ENCODE peak calls at places on chromosomes 11 and 22, in five cellular contexts. Y is stimulated activated CD8-positive, alpha-beta memory T cell treated with anti-CD3 and anti-CD28 coated beads, Interleukin-12 subunit alpha, Interleukin-12 subunit beta, amount 100 ng/mL, for 4 hours; Q is CD4-positive, alpha-beta T cell; I is activated naive CD4-positive, alpha-beta T cell; A is activated CD8-positive, alpha-beta memory T cell treated with anti-CD3 and anti-CD28 coated beads for 4 hours. D is an unnamed sample.

GRCh38 chr22:47615051-47615450 is 852.6 kb downstream of the TBC1D22A start:
- DNase-seq in A (no peak), Q (no peak), I (no peak), Y (no peak), D (no peak)

GRCh38 chr11:68992743-68993255 is 12.0 kb upstream of the MRGPRD start:
- DNase-seq in I (no peak), A (no peak), Y (no peak), Q (no peak), D (no peak)

GRCh38 chr11:73875840-73876239 is 806 bp downstream of the COA4 start:
- DNase-seq in I (no peak), Y (no peak), Q (no peak), A (no peak), D (peak)

GRCh38 chr11:23769214-23769613 is 727.6 kb upstream of the LUZP2 start:
- DNase-seq in I (no peak), Y (no peak), A (no peak), Q (no peak), D (no peak)

GRCh38 chr11:65378208-65378927 is 4.1 kb downstream of the SLC25A45 start:
- DNase-seq in Y (no peak), A (no peak), Q (no peak), I (no peak), D (no peak)

GRCh38 chr11:35402751-35403454 is 16.5 kb downstream of the SLC1A2 start:
- DNase-seq in I (no peak), A (no peak), Y (no peak), Q (no peak), D (no peak)

GRCh38 chr22:47987885-47988515 is 1225.5 kb downstream of the TBC1D22A start:
- DNase-seq in Q (no peak), A (no peak), Y (no peak), I (no peak), D (no peak)

GRCh38 chr11:35598254-35599125 is 19.8 kb upstream of the FJX1 start:
- DNase-seq in Q (no peak), A (no peak), Y (no peak), I (no peak), D (no peak)

GRCh38 chr11:117633186-117633585 is 163.8 kb downstream of the DSCAML1 start:
- DNase-seq in A (no peak), Q (no peak), Y (no peak), I (no peak), D (no peak)

GRCh38 chr11:68266121-68266891 is 5.5 kb downstream of the C11orf24 start:
- DNase-seq in A (no peak), Y (no peak), I (no peak), Q (no peak), D (no peak)

GRCh38 chr11:75272821-75273301 is 32.3 kb downstream of the TPBGL start:
- DNase-seq in A (no peak), Q (no peak), I (no peak), Y (no peak), D (no peak)

GRCh38 chr11:42065199-42065598 is 605.7 kb upstream of the LRRC4C start:
- DNase-seq in Q (no peak), A (no peak), I (no peak), Y (no peak), D (no peak)

GRCh38 chr11:123054301-123055065 is 7.5 kb downstream of the HSPA8 start:
- DNase-seq in I (no peak), Q (no peak), A (no peak), Y (no peak), D (no peak)

GRCh38 chr22:19120829-19121630 is 1.2 kb downstream of the DGCR2 start:
- DNase-seq in Q (peak), A (no peak), Y (no peak), I (no peak), D (no peak)

GRCh38 chr22:49301398-49302149 is 526.1 kb downstream of the BRD1 start:
- DNase-seq in Y (no peak), A (no peak), Q (no peak), I (no peak), D (no peak)

GRCh38 chr11:129268371-129268770 is 76.2 kb upstream of the ARHGAP32 start:
- DNase-seq in Y (no peak), I (no peak), A (no peak), Q (no peak), D (no peak)

GRCh38 chr22:45885941-45886395 is 91.0 kb downstream of the WNT7B start:
- DNase-seq in Q (no peak), A (no peak), Y (no peak), I (no peak), D (no peak)

GRCh38 chr11:1793091-1793490 is 29.4 kb upstream of the CTSD start:
- DNase-seq in Y (no peak), A (no peak), I (no peak), Q (no peak), D (no peak)

GRCh38 chr22:20296598-20296997 is 23.3 kb downstream of the DGCR6L start:
- DNase-seq in Y (no peak), I (no peak), A (no peak), Q (no peak), D (no peak)

GRCh38 chr11:76077575-76078150 is 128.6 kb downstream of the WNT11 start:
- DNase-seq in A (no peak), Y (no peak), Q (no peak), I (no peak), D (no peak)

GRCh38 chr11:15816270-15816871 is 540.0 kb downstream of the SOX6 start:
- DNase-seq in Y (no peak), I (no peak), Q (no peak), A (no peak), D (no peak)

D was measured in glutamatergic neuron.